ENCODE peak calls at places on chromosomes 12 and 14, in five cellular contexts. X, C, F, K and M are unnamed samples.

GRCh38 chr14:92600318-92601053 is 86.9 kb downstream of the RIN3 start:
- DNase-seq in F (peak; percentile 63), K (no peak), C (no peak), X (no peak), M (no peak)

GRCh38 chr12:124484526-124484953 is 82.9 kb downstream of the NCOR2 start:
- DNase-seq in F (no peak), X (no peak), K (no peak), C (no peak), M (no peak)

GRCh38 chr14:50831704-50832130 is 755 bp upstream of the NIN start:
- DNase-seq in F (no peak), K (no peak), C (no peak), X (peak; percentile 46), M (no peak)

GRCh38 chr12:56038022-56038665 is 3.6 kb upstream of the RPS26 start:
- DNase-seq in K (no peak), C (no peak), F (no peak), X (no peak), M (no peak)

GRCh38 chr14:34064349-34064748 is 113.5 kb upstream of the EGLN3 start:
- DNase-seq in C (peak; percentile 83), K (no peak), F (peak; percentile 45), X (no peak), M (no peak)

GRCh38 chr12:132698336-132698735 is 10.9 kb downstream of the PXMP2 start:
- DNase-seq in K (no peak), C (no peak), F (no peak), X (no peak), M (no peak)

GRCh38 chr12:12032771-12033588 is 37.8 kb upstream of the BCL2L14 start:
- DNase-seq in C (peak; percentile 79), K (peak; percentile 93), F (peak; percentile 88), X (peak; percentile 81), M (peak; percentile 34)

GRCh38 chr12:101671157-101671791 is 26.2 kb upstream of the CHPT1 start:
- DNase-seq in C (no peak), F (peak; percentile 72), K (no peak), X (no peak), M (peak; percentile 57)

GRCh38 chr12:6476496-6476895 is 6.0 kb upstream of the VAMP1 start:
- DNase-seq in F (peak; percentile 66), K (no peak), C (no peak), X (no peak), M (no peak)

GRCh38 chr12:9244894-9245293 is 36.7 kb upstream of the PZP start:
- DNase-seq in X (no peak), K (no peak), C (no peak), F (no peak), M (no peak)

GRCh38 chr14:73728106-73729014 is 14.2 kb upstream of the PNMA1 start:
- DNase-seq in C (peak; percentile 93), F (peak; percentile 86), K (peak; percentile 93), X (peak; percentile 88), M (peak; percentile 81)